ENCODE peak calls at places on chromosomes 2 and 18, in four cellular contexts. T is stimulated activated naive CD4-positive, alpha-beta T cell; B is body of pancreas; Y is H54. K is an unnamed sample.

GRCh38 chr2:96098900-96099590 is 17.3 kb downstream of the ADRA2B start:
- DNase-seq in T (no peak), B (peak; percentile 7), Y (no peak), K (no peak)

GRCh38 chr2:29923110-29923721 is 1.8 kb upstream of the ALK start:
- DNase-seq in T (peak; percentile 10), B (peak; percentile 68), Y (peak; percentile 64), K (peak; percentile 21)

GRCh38 chr2:129902731-129903585 is 76.5 kb upstream of the RAB6C start:
- DNase-seq in T (no peak), B (no peak), Y (no peak), K (no peak)

GRCh38 chr2:70440621-70441020 is 113.0 kb downstream of the TGFA start:
- DNase-seq in T (peak; percentile 18), B (no peak), Y (no peak), K (no peak)

GRCh38 chr2:113167115-113167932 is 6.4 kb upstream of the PSD4 start:
- DNase-seq in T (peak; percentile 30), B (peak; percentile 81), Y (no peak), K (no peak)

GRCh38 chr2:34570266-34570872 is 971.3 kb upstream of the FAM98A start:
- DNase-seq in T (no peak), B (peak; percentile 59), Y (no peak), K (no peak)

GRCh38 chr2:9630001-9630749 is 622 bp downstream of the YWHAQ start:
- DNase-seq in T (peak; percentile 69), B (peak; percentile 79), Y (no peak), K (peak; percentile 70)

GRCh38 chr2:74206180-74206688 is 7.8 kb downstream of the MTHFD2 start:
- DNase-seq in T (no peak), B (no peak), Y (peak; percentile 26), K (no peak)

GRCh38 chr2:173961346-173961705 is 3.8 kb downstream of the SP3 start:
- DNase-seq in T (no peak), B (no peak), Y (no peak), K (no peak)

GRCh38 chr2:170974304-170974993 is 45.4 kb downstream of the GORASP2 start:
- DNase-seq in T (no peak), B (no peak), Y (peak; percentile 23), K (no peak)

GRCh38 chr2:207499114-207499513 is 30.6 kb upstream of the CREB1 start:
- DNase-seq in T (no peak), B (no peak), Y (no peak), K (no peak)

GRCh38 chr2:120600786-120601185 is 134.9 kb upstream of the GLI2 start:
- DNase-seq in T (no peak), B (no peak), Y (no peak), K (no peak)

GRCh38 chr2:102619414-102620319 is at the start of gene SLC9A2:
- DNase-seq in T (no peak), B (peak; percentile 13), Y (no peak), K (no peak)

GRCh38 chr18:49447810-49448745 is 12.4 kb downstream of the DYM start:
- DNase-seq in T (peak; percentile 1), B (no peak), Y (no peak), K (no peak)

GRCh38 chr18:54162431-54162830 is 62.0 kb downstream of the MBD2 start:
- DNase-seq in T (no peak), B (no peak), Y (peak; percentile 11), K (no peak)

GRCh38 chr2:64838817-64839216 is 150.4 kb upstream of the SLC1A4 start:
- DNase-seq in T (no peak), B (no peak), Y (peak; percentile 55), K (no peak)

GRCh38 chr18:59123588-59124369 is 15.9 kb upstream of the SEC11C start:
- DNase-seq in T (no peak), B (no peak), Y (peak; percentile 63), K (no peak)

GRCh38 chr2:226489765-226490164 is 309.9 kb downstream of the IRS1 start:
- DNase-seq in T (no peak), B (no peak), Y (peak; percentile 39), K (no peak)

GRCh38 chr2:181172676-181173075 is 192.3 kb downstream of the UBE2E3 start:
- DNase-seq in T (no peak), B (no peak), Y (no peak), K (no peak)

GRCh38 chr2:25323042-25323514 is 18.6 kb downstream of the DNMT3A start:
- DNase-seq in T (no peak), B (no peak), Y (no peak), K (no peak)

GRCh38 chr2:42842418-42842817 is 50.0 kb upstream of the HAAO start:
- DNase-seq in T (no peak), B (no peak), Y (no peak), K (no peak)

GRCh38 chr2:102387763-102388546 is 32.4 kb downstream of the IL18R1 start:
- DNase-seq in T (no peak), B (no peak), Y (no peak), K (no peak)

K was measured in C1 segment of cervical spinal cord.